ENCODE peak calls at places on chromosomes 13 and 19, in nine cellular contexts. B is body of pancreas; L is GM23248; H is OCI-LY7; K is fibroblast of villous mesenchyme; X is BE2C; Z is naive thymus-derived CD4-positive, alpha-beta T cell; Y is IMR-90; R is left ventricle myocardium inferior. D is an unnamed sample.

GRCh38 chr19:2755811-2756210 is 16.0 kb upstream of the SLC39A3 start:
- DNase-seq in B (no peak), L (no peak), H (no peak), K (no peak), X (no peak), Z (no peak), Y (no peak), R (no peak), D (no peak)

GRCh38 chr19:12703056-12703455 is 6.6 kb upstream of the FBXW9 start:
- DNase-seq in B (no peak), L (peak; percentile 58), H (peak; percentile 83), K (peak; percentile 46), X (peak; percentile 85), Z (no peak), Y (peak; percentile 43), R (no peak), D (no peak)

GRCh38 chr19:10699650-10700335 is 1.4 kb upstream of the QTRT1 start:
- DNase-seq in B (peak; percentile 74), L (peak; percentile 65), H (peak; percentile 85), K (peak; percentile 68), X (peak; percentile 72), Z (peak; percentile 63), Y (peak; percentile 54), R (no peak), D (no peak)

GRCh38 chr19:13132471-13133166 is 14.6 kb downstream of the NACC1 start:
- DNase-seq in B (no peak), L (peak; percentile 96), H (no peak), K (no peak), X (no peak), Z (no peak), Y (peak; percentile 79), R (no peak), D (no peak)

GRCh38 chr19:18436651-18437478 is 1.1 kb downstream of the ISYNA1 start:
- DNase-seq in B (peak; percentile 80), L (peak; percentile 85), H (peak; percentile 76), K (peak; percentile 95), X (peak; percentile 90), Z (peak; percentile 67), Y (peak; percentile 69), R (peak; percentile 82), D (peak; percentile 91)

GRCh38 chr19:28501979-28502378 is 711.0 kb downstream of the UQCRFS1 start:
- DNase-seq in B (no peak), L (no peak), H (peak; percentile 21), K (no peak), X (no peak), Z (no peak), Y (no peak), R (no peak), D (no peak)

GRCh38 chr19:6516018-6516658 is 14.0 kb upstream of the TUBB4A start:
- DNase-seq in B (peak; percentile 100), L (peak; percentile 97), H (peak; percentile 96), K (peak; percentile 80), X (peak; percentile 94), Z (no peak), Y (peak; percentile 72), R (peak; percentile 95), D (peak; percentile 93)

GRCh38 chr19:12796146-12797071 is 5.1 kb downstream of the JUNB start:
- DNase-seq in B (peak; percentile 79), L (peak; percentile 85), H (peak; percentile 86), K (peak; percentile 84), X (peak; percentile 83), Z (peak; percentile 86), Y (peak; percentile 81), R (peak; percentile 59), D (peak; percentile 78)

GRCh38 chr13:99307247-99307646 is at the start of gene GPR183:
- DNase-seq in B (no peak), L (peak; percentile 46), H (no peak), K (peak; percentile 74), X (no peak), Z (peak; percentile 69), Y (peak; percentile 43), R (no peak), D (no peak)

GRCh38 chr13:36919833-36920611 is at the start of gene SMAD9:
- DNase-seq in B (peak; percentile 86), L (peak; percentile 95), H (peak; percentile 73), K (peak; percentile 54), X (peak; percentile 91), Z (peak; percentile 1), Y (peak; percentile 67), R (peak; percentile 83), D (peak; percentile 82)

GRCh38 chr13:48043789-48044503 is 6.4 kb downstream of the NUDT15 start:
- DNase-seq in B (no peak), L (peak; percentile 77), H (no peak), K (peak; percentile 43), X (no peak), Z (no peak), Y (peak; percentile 73), R (no peak), D (no peak)

GRCh38 chr19:1884719-1885334 is 469 bp downstream of the ABHD17A start:
- DNase-seq in B (no peak), L (peak; percentile 61), H (peak; percentile 28), K (no peak), X (no peak), Z (no peak), Y (no peak), R (no peak), D (no peak)

GRCh38 chr19:11261902-11262839 is at the start of gene DOCK6:
- DNase-seq in B (peak; percentile 68), L (peak; percentile 72), H (peak; percentile 68), K (no peak), X (peak; percentile 32), Z (no peak), Y (no peak), R (peak; percentile 49), D (peak; percentile 56)

GRCh38 chr13:36746051-36746450 is 72.2 kb downstream of the SERTM1 start:
- DNase-seq in B (no peak), L (no peak), H (no peak), K (no peak), X (no peak), Z (no peak), Y (no peak), R (no peak), D (no peak)

DNA sequence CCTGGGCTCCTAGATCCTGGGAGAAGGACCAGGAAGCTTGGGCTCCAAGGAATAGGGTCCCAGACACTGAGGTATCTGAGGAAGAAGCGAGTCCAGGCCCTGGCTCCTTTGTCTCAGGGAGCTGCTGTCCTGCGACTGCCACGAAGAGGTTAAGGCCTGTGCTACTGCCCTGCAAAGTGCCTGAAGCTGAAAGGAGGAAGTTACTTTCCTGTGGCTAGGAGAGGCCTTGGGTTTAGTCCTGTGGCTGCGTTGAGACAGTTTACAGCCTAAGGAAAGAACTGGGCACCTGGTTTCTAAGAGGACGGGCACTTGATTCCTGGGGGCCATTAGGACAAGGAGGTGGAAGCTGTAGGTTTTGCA is 2.8 kb downstream of the MYADM start:
- DNase-seq in B (peak; percentile 41), L (no peak), H (peak; percentile 22), K (peak; percentile 23), X (no peak), Z (no peak), Y (no peak), R (no peak), D (no peak)
- H3K4me3 ChIP-seq in B (no peak overlapping the region), L (peak overlapping the region; percentile 9), H (no peak overlapping the region), K (peak overlapping the region; percentile 34), X (no peak overlapping the region), Z (peak overlapping the region; percentile 30), Y (peak overlapping the region; percentile 13), R (peak overlapping the region; percentile 82), D (no peak overlapping the region)

GRCh38 chr13:27125357-27126282 is 46.0 kb downstream of the USP12 start:
- DNase-seq in B (no peak), L (no peak), H (no peak), K (peak; percentile 28), X (peak; percentile 7), Z (no peak), Y (no peak), R (no peak), D (no peak)
- H3K4me3 ChIP-seq in B (no peak overlapping the region), L (no peak overlapping the region), H (no peak overlapping the region), K (peak overlapping the region; percentile 21), X (no peak overlapping the region), Z (no peak overlapping the region), Y (no peak overlapping the region), R (no peak overlapping the region), D (no peak overlapping the region)

DNA sequence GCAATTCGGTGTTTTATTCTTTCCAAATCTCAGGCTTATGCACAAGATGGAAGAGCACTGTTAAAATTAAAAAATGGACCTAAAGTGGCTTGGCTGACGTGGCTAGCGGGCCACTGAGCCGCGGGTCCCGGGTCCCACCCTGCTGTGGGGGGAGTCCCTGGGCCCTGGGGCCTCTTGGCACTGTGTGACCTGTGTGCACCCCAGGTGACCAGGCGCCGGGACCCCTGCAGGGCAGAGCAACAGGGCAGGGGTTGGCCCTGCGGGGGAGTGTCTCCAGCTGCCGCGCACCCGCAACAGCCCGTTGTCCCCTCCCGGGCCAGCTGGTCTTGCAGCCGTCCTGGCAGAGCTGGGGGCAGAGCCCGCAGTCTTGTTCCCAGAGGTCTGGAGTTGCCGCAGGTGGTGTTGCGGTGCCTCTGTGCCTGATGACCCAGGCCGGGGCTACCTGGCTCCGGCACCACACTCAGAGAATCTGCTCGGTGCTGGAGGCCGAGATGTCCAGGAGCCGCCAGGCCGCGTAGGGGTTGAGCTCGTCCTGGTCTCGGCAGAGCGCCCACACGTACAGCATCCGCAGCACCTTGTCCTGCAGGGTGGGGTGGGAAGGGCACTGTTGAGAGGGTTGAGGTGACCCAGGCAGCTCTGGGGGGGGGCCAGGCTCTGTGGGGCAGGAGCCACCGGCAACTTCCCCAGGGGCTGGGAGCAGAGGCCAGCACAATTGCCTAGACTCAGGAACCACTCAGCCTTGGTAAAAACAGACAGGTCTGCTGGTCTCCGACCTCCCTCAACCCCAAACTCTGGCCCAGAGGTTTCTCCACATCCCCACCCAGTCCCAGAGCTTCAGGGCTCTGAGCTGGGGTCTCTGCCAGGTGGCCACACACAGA is 1.0 kb upstream of the CTXN1 start:
- DNase-seq in B (no peak), L (no peak), H (no peak), K (no peak), X (peak; percentile 57), Z (no peak), Y (no peak), R (no peak), D (no peak)
- H3K4me3 ChIP-seq in B (no peak overlapping the region), L (no peak overlapping the region), H (no peak overlapping the region), K (no peak overlapping the region), X (peak overlapping the region; percentile 48), Z (no peak overlapping the region), Y (no peak overlapping the region), R (peak overlapping the region; percentile 65), D (no peak overlapping the region)

GRCh38 chr19:860481-861098 is 1.1 kb downstream of the CFD start:
- DNase-seq in B (peak; percentile 67), L (peak; percentile 85), H (peak; percentile 50), K (peak; percentile 88), X (peak; percentile 54), Z (peak; percentile 46), Y (peak; percentile 75), R (peak; percentile 76), D (peak; percentile 75)

GRCh38 chr19:861756-862528 is 2.5 kb downstream of the CFD start:
- DNase-seq in B (peak; percentile 51), L (peak; percentile 50), H (peak; percentile 93), K (no peak), X (peak; percentile 80), Z (peak; percentile 61), Y (no peak), R (no peak), D (no peak)

GRCh38 chr19:862529-863304 is 3.3 kb downstream of the CFD start:
- DNase-seq in B (peak; percentile 71), L (peak; percentile 58), H (peak; percentile 89), K (peak; percentile 60), X (peak; percentile 70), Z (peak; percentile 79), Y (peak; percentile 17), R (no peak), D (peak; percentile 70)

GRCh38 chr19:863305-863620 is 3.8 kb downstream of the CFD start:
- DNase-seq in B (no peak), L (no peak), H (no peak), K (no peak), X (no peak), Z (no peak), Y (no peak), R (no peak), D (no peak)

GRCh38 chr19:861099-861755 is 1.8 kb downstream of the CFD start:
- DNase-seq in B (no peak), L (no peak), H (no peak), K (no peak), X (no peak), Z (no peak), Y (no peak), R (no peak), D (no peak)
- H3K4me3 ChIP-seq in B (no peak overlapping the region), L (no peak overlapping the region), H (no peak overlapping the region), K (peak overlapping the region; percentile 56), X (no peak overlapping the region), Z (no peak overlapping the region), Y (no peak overlapping the region), R (peak overlapping the region; percentile 65), D (peak overlapping the region; percentile 34)

D was measured in heart right ventricle.